ENCODE peak calls at places on chromosome 11, in four cellular contexts. L is CD8-positive, alpha-beta T cell; G is EL; E is stimulated activated CD4-positive, alpha-beta T cell treated with anti-CD3 and anti-CD28 coated beads, Interleukin-1b, Interleukin-23, amount 100 ng/mL, for 1 hour. O is an unnamed sample.

GRCh38 chr11:80330302-80330701 is 889.5 kb upstream of the TENM4 start:
- DNase-seq in L (no peak), G (no peak), E (no peak), O (peak; percentile 74)

GRCh38 chr11:101955701-101956100 is 39.4 kb upstream of the ANGPTL5 start:
- DNase-seq in L (no peak), G (no peak), E (no peak), O (no peak)

GRCh38 chr11:44994753-44995152 is 44.1 kb upstream of the TP53I11 start:
- DNase-seq in L (no peak), G (no peak), E (no peak), O (no peak)

GRCh38 chr11:12330491-12331231 is 46.7 kb upstream of the PARVA start:
- DNase-seq in L (no peak), G (no peak), E (no peak), O (no peak)

GRCh38 chr11:94025695-94026394 is 4.7 kb downstream of the HEPHL1 start:
- DNase-seq in L (no peak), G (no peak), E (no peak), O (no peak)

GRCh38 chr11:118690553-118691304 is 11.3 kb upstream of the TREH start:
- DNase-seq in L (no peak), G (no peak), E (no peak), O (no peak)

GRCh38 chr11:57260937-57261783 is 24.1 kb upstream of the APLNR start:
- DNase-seq in L (no peak), G (no peak), E (no peak), O (no peak)

GRCh38 chr11:66850588-66851250 is 6.1 kb upstream of the LRFN4 start:
- DNase-seq in L (no peak), G (no peak), E (no peak), O (no peak)

GRCh38 chr11:30608534-30608933 is 22.4 kb upstream of the MPPED2 start:
- DNase-seq in L (no peak), G (no peak), E (no peak), O (no peak)

GRCh38 chr11:38948392-38948791 is 2350.4 kb upstream of the RAG2 start:
- DNase-seq in L (no peak), G (no peak), E (no peak), O (no peak)